ENCODE peak calls at places on chromosome 2, in five cellular contexts. A is fibroblast of lung, L is NCI-H460, M is NCI-H2081, X is T-helper 2 cell. E is an unnamed sample.

GRCh38 chr2:21047161-21048009 is 3.5 kb upstream of the APOB start:
- DNase-seq in M (peak), A (no peak), L (no peak), X (no peak), E (no peak)

GRCh38 chr2:7333970-7334493 is 416.8 kb downstream of the RNF144A start:
- DNase-seq in A (no peak), M (no peak), L (no peak), X (no peak), E (no peak)

GRCh38 chr2:217880891-217881290 is 121.9 kb downstream of the TNS1 start:
- DNase-seq in L (no peak), M (no peak), X (no peak), A (no peak), E (no peak)

GRCh38 chr2:137870682-137871081 is 93.6 kb upstream of the HNMT start:
- DNase-seq in X (no peak), M (no peak), L (no peak), A (no peak), E (no peak)

GRCh38 chr2:241862093-241862492 is 3.4 kb upstream of the PDCD1 start:
- DNase-seq in L (no peak), X (no peak), M (no peak), A (no peak), E (no peak)

GRCh38 chr2:177557794-177558193 is 165.2 kb downstream of the AGPS start:
- DNase-seq in L (no peak), M (no peak), A (no peak), X (no peak), E (no peak)

GRCh38 chr2:220847006-220847405 is 725.1 kb downstream of the EPHA4 start:
- DNase-seq in X (no peak), M (no peak), L (no peak), A (peak), E (no peak)

GRCh38 chr2:68251855-68252406 is 401 bp downstream of the PPP3R1 start:
- DNase-seq in X (peak), L (no peak), M (no peak), A (no peak), E (no peak)

GRCh38 chr2:208595386-208596275 is 189.0 kb downstream of the PTH2R start:
- DNase-seq in L (peak), A (peak), M (no peak), X (no peak), E (no peak)

GRCh38 chr2:191312163-191312562 is 67.0 kb downstream of the MYO1B start:
- DNase-seq in A (no peak), L (no peak), X (no peak), M (no peak), E (no peak)

GRCh38 chr2:1658394-1659151 is 85.7 kb downstream of the PXDN start:
- DNase-seq in M (no peak), L (no peak), X (no peak), A (no peak), E (no peak)

GRCh38 chr2:88692187-88692586 is 714 bp downstream of the RPIA start:
- DNase-seq in A (peak), M (no peak), L (no peak), X (peak), E (peak)

GRCh38 chr2:122421777-122422176 is 666.3 kb downstream of the TSN start:
- DNase-seq in L (no peak), M (no peak), A (no peak), X (no peak), E (no peak)

GRCh38 chr2:167862787-167863186 is 384.6 kb downstream of the STK39 start:
- DNase-seq in L (no peak), M (no peak), A (peak), X (peak), E (peak)

GRCh38 chr2:117330611-117331010 is 483.9 kb upstream of the DDX18 start:
- DNase-seq in A (no peak), L (no peak), M (no peak), X (no peak), E (no peak)

GRCh38 chr2:43084699-43085091 is 141.7 kb downstream of the ZFP36L2 start:
- DNase-seq in M (no peak), A (peak), L (no peak), X (no peak), E (no peak)

GRCh38 chr2:191907545-191907944 is 60.7 kb upstream of the CAVIN2 start:
- DNase-seq in A (no peak), X (no peak), M (no peak), L (no peak), E (no peak)

GRCh38 chr2:203751886-203752285 is 45.4 kb downstream of the CD28 start:
- DNase-seq in L (no peak), A (peak), M (no peak), X (no peak), E (peak)

GRCh38 chr2:234954551-234954992 is 2.8 kb downstream of the SH3BP4 start:
- DNase-seq in A (peak), X (no peak), M (no peak), L (no peak), E (no peak)

GRCh38 chr2:74032909-74033261 is 48.2 kb downstream of the TET3 start:
- DNase-seq in M (no peak), A (no peak), L (no peak), X (no peak), E (no peak)

GRCh38 chr2:191246820-191247380 is 1.7 kb downstream of the MYO1B start:
- DNase-seq in M (no peak), X (no peak), A (peak), L (no peak), E (peak)

GRCh38 chr2:181673178-181673577 is 7.1 kb downstream of the NEUROD1 start:
- DNase-seq in M (peak), L (no peak), X (no peak), A (no peak), E (no peak)

GRCh38 chr2:210198326-210198725 is 26.9 kb downstream of the ACADL start:
- DNase-seq in X (no peak), L (no peak), A (peak), M (no peak), E (peak)

GRCh38 chr2:78351208-78351607 is 674.3 kb upstream of the REG3G start:
- DNase-seq in L (peak), M (no peak), A (no peak), X (no peak), E (no peak)

GRCh38 chr2:27914793-27915175 is 24.3 kb downstream of the BABAM2 start:
- DNase-seq in L (no peak), A (no peak), X (no peak), M (no peak), E (no peak)

GRCh38 chr2:95267458-95268207 is 6.6 kb upstream of the PROM2 start:
- DNase-seq in X (no peak), M (no peak), L (no peak), A (peak), E (peak)

GRCh38 chr2:229971298-229971790 is 49.0 kb downstream of the FBXO36 start:
- DNase-seq in L (no peak), X (peak), A (no peak), M (no peak), E (no peak)

GRCh38 chr2:188524519-188525113 is 232.9 kb downstream of the GULP1 start:
- DNase-seq in X (peak), L (peak), A (peak), M (peak), E (peak)

GRCh38 chr2:24122356-24123211 is 550 bp downstream of the PFN4 start:
- DNase-seq in X (no peak), A (no peak), L (no peak), M (no peak), E (peak)

GRCh38 chr2:45892757-45893156 is 241.3 kb downstream of the PRKCE start:
- DNase-seq in A (peak), L (no peak), M (peak), X (no peak), E (no peak)

GRCh38 chr2:163132850-163133249 is 294.3 kb upstream of the KCNH7 start:
- DNase-seq in X (no peak), L (peak), M (peak), A (peak), E (peak)

GRCh38 chr2:63819765-63820717 is 21.7 kb upstream of the UGP2 start:
- DNase-seq in L (no peak), X (no peak), A (no peak), M (no peak), E (no peak)

E was measured in HCEC 1CT.